ENCODE peak calls at places on chromosomes 1 and 21, in four cellular contexts. V, J, S and D are unnamed samples.

GRCh38 chr21:36203603-36203889 is 46.9 kb downstream of the DOP1B start:
- DNase-seq in V (no peak), S (no peak), J (no peak), D (no peak)

GRCh38 chr1:169711469-169712308 is at the start of gene SELL:
- DNase-seq in S (peak; percentile 68), J (peak; percentile 21), V (peak; percentile 82), D (peak; percentile 39)

GRCh38 chr1:59043796-59044195 is 253.1 kb upstream of the FGGY start:
- DNase-seq in J (no peak), S (no peak), V (no peak), D (no peak)

GRCh38 chr1:6513296-6513928 is 21.9 kb upstream of the PLEKHG5 start:
- DNase-seq in S (no peak), J (no peak), V (no peak), D (no peak)

GRCh38 chr21:25936776-25937175 is 202.0 kb downstream of the GABPA start:
- DNase-seq in S (no peak), J (no peak), V (no peak), D (no peak)

GRCh38 chr1:163673756-163674155 is 352.0 kb downstream of the NUF2 start:
- DNase-seq in V (no peak), J (no peak), S (no peak), D (no peak)

GRCh38 chr21:14916676-14917141 is 148.1 kb downstream of the NRIP1 start:
- DNase-seq in V (no peak), S (no peak), J (no peak), D (no peak)

GRCh38 chr1:43021547-43022474 is 63.1 kb upstream of the SLC2A1 start:
- DNase-seq in J (peak; percentile 93), V (no peak), S (no peak), D (no peak)

GRCh38 chr1:94925561-94926364 is 1.1 kb downstream of the CNN3 start:
- DNase-seq in V (peak; percentile 73), S (peak; percentile 77), J (no peak), D (peak; percentile 81)

GRCh38 chr1:15680614-15681345 is 3.3 kb upstream of the PLEKHM2 start:
- DNase-seq in V (no peak), S (no peak), J (peak; percentile 93), D (no peak)

GRCh38 chr1:221963742-221964141 is 221.9 kb upstream of the DUSP10 start:
- DNase-seq in V (no peak), S (no peak), J (no peak), D (no peak)

GRCh38 chr1:43933386-43934278 is at the start of gene ARTN:
- DNase-seq in S (peak; percentile 51), V (no peak), J (no peak), D (peak; percentile 31)

GRCh38 chr1:224435318-224435763 is 744 bp upstream of the WDR26 start:
- DNase-seq in V (no peak), J (no peak), S (no peak), D (no peak)

GRCh38 chr1:200590001-200590400 is 30.6 kb downstream of the KIF14 start:
- DNase-seq in J (no peak), V (no peak), S (no peak), D (no peak)

GRCh38 chr1:119371800-119372199 is 3.2 kb downstream of the HAO2 start:
- DNase-seq in V (no peak), J (no peak), S (no peak), D (no peak)

GRCh38 chr1:24910751-24911650 is 19.1 kb downstream of the RUNX3 start:
- DNase-seq in V (no peak), J (no peak), S (peak; percentile 63), D (no peak)

GRCh38 chr1:24910210-24910609 is 19.9 kb downstream of the RUNX3 start:
- DNase-seq in V (no peak), J (no peak), S (no peak), D (no peak)

GRCh38 chr1:24908591-24909259 is 21.4 kb downstream of the RUNX3 start:
- DNase-seq in J (no peak), V (no peak), S (no peak), D (no peak)

GRCh38 chr1:24911651-24912144 is 18.4 kb downstream of the RUNX3 start:
- DNase-seq in J (no peak), V (no peak), S (no peak), D (no peak)

DNA sequence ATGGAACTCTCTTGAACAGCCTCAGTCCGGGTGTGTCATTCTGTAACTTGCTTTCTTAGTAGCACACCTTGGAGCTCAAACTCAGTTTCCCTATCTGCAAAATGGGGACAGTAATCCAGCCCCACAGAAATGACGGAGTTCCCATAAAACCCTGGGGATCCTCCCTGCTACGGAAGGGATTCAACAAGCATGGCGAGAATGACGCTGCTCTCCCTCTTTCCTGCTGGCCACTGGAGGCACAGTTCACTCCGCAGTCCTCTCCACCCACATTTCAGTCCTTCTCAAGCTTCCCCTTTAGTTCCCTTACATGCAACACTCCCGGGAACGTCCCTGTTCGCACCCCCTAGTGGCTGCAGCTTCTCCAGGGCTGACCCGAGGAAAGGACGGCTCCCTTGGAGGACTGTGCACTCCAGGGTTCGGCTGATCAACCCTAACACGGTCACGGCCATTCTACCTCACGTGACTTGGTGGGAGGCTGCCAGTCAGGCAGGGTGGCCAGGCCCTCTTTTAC is 20.6 kb downstream of the RUNX3 start:
- DNase-seq in J (no peak), S (peak; percentile 67), V (no peak), D (peak; percentile 51)
- TF ChIP-seq CTCF in J (peak; percentile 65), S (no peak), V (no peak), D (peak; percentile 65)

GRCh38 chr21:21102874-21103273 is 104.7 kb downstream of the NCAM2 start:
- DNase-seq in S (no peak), V (no peak), J (no peak), D (no peak)

GRCh38 chr21:21097425-21097824 is 99.2 kb downstream of the NCAM2 start:
- DNase-seq in V (no peak), J (no peak), S (no peak), D (no peak)

GRCh38 chr21:21096956-21097355 is 98.7 kb downstream of the NCAM2 start:
- DNase-seq in J (no peak), V (no peak), S (no peak), D (no peak)

GRCh38 chr21:21103692-21104091 is 105.5 kb downstream of the NCAM2 start:
- DNase-seq in V (no peak), S (no peak), J (no peak), D (no peak)

DNA sequence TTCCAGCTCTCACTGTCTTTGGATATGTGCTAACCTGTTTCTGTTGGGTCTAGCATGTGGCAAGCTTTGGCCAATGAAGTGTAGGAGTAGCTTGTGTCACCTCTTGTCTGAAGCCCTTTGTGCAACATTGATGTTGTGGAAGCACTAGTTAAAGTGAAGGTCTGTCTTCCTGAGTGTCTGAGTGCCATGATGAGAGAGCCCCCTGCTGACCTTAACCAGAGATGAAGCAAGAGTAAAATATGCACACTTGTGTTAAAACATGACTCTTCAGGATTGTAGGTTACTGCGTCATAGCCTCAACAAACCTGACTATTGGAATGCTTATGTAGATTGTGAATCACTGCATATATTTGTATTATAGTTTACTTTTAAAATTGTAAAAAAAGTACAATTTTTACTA is 103.7 kb downstream of the NCAM2 start:
- DNase-seq in J (no peak), V (no peak), S (peak; percentile 24), D (no peak)
- TF ChIP-seq CTCF in J (no peak), V (no peak), S (no peak), D (peak; percentile 53)

GRCh38 chr1:24775901-24776300 is 30.7 kb downstream of the CLIC4 start:
- DNase-seq in S (no peak), J (no peak), V (no peak), D (no peak)
- TF ChIP-seq CTCF in S (no peak), J (no peak), V (no peak), D (no peak)

GRCh38 chr1:105793541-105794146 is 1262.8 kb upstream of the PRMT6 start:
- DNase-seq in V (peak; percentile 49), J (no peak), S (no peak), D (peak; percentile 48)
- TF ChIP-seq CTCF in V (peak; percentile 66), J (peak; percentile 53), S (no peak), D (peak; percentile 90)

DNA sequence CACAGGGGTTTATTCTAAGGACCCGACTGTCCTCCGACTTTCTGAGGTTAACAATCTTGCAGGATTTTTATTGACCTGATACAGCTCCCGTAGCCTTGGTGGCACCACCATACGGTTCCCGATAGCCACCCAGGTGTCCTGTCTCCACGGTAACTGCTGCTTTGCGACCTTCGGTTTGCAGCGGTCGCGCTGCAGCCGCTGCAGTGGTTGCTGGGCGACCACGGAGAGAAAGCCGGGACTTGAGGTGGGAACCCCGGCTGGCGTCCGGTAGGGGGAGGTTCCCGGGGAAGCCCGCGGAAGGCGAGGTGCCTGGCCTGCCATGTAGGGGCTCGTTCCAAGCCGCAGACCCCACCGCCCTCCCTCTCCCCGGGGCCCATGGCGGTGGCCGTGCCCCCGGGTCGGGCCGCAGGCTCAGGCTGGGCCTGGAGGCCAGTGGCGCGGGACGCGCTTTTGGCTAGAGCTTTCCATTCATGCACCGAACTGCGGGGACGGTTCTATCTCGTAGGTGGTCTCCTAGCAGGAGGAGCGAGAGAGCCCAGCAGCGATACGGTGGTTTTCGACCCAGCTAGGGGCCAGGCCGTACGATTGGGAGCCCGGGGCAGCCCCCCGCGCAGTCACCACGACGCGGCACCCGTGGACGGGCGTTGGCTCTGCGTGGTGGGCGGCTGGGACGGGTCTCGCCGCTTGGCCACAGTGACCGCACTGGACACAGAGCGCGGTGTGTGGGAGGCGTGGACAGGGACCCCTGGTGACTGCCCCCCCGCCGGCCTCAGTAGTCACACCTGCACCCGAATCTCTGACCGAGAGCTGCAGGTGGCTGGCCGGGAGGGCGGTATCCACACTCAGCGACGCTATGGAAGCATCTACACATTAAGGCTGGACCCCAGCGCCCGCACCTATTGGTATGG is at the start of gene KLHDC9:
- DNase-seq in V (peak; percentile 82), J (no peak), S (peak; percentile 93), D (peak; percentile 88)
- TF ChIP-seq CTCF in V (no peak), J (no peak), S (no peak), D (peak; percentile 33)

GRCh38 chr1:77219166-77219887 is at the start of gene PIGK:
- DNase-seq in J (peak; percentile 49), V (peak; percentile 87), S (peak; percentile 89), D (peak; percentile 84)
- TF ChIP-seq CTCF in J (no peak), V (no peak), S (no peak), D (no peak)